ENCODE peak calls at places on chromosome 1, in ten cellular contexts. W, S, N, J, Q, A, O, Z, H and K are unnamed samples.

GRCh38 chr1:35532497-35533226 is 24.5 kb downstream of the KIAA0319L start:
- DNase-seq in W (no peak), S (no peak), N (no peak), J (no peak), Q (no peak), A (no peak), O (no peak), Z (no peak), H (no peak), K (no peak)

GRCh38 chr1:15326691-15327530 is 79.9 kb downstream of the FHAD1 start:
- DNase-seq in W (no peak), S (peak), N (no peak), J (no peak), Q (no peak), A (no peak), O (peak), Z (no peak), H (no peak), K (no peak)

GRCh38 chr1:82788660-82789059 is 987.9 kb downstream of the ADGRL2 start:
- DNase-seq in W (no peak), S (no peak), N (no peak), J (no peak), Q (no peak), A (no peak), O (no peak), Z (no peak), H (no peak), K (no peak)

GRCh38 chr1:238624786-238625185 is 734.1 kb upstream of the ZP4 start:
- DNase-seq in W (no peak), S (no peak), N (no peak), J (peak), Q (no peak), A (no peak), O (no peak), Z (no peak), H (no peak), K (no peak)

GRCh38 chr1:66450847-66451246 is 83.1 kb upstream of the SGIP1 start:
- DNase-seq in W (no peak), S (no peak), N (no peak), J (no peak), Q (no peak), A (no peak), O (no peak), Z (no peak), H (no peak), K (no peak)

GRCh38 chr1:59393211-59394180 is 96.6 kb downstream of the FGGY start:
- DNase-seq in W (peak), S (peak), N (no peak), J (peak), Q (peak), A (no peak), O (no peak), Z (peak), H (peak), K (peak)

GRCh38 chr1:37697090-37697489 is 4.8 kb downstream of the CDCA8 start:
- DNase-seq in W (no peak), S (no peak), N (no peak), J (no peak), Q (no peak), A (no peak), O (no peak), Z (no peak), H (no peak), K (no peak)

GRCh38 chr1:193325771-193326170 is 139.4 kb upstream of the B3GALT2 start:
- DNase-seq in W (no peak), S (no peak), N (no peak), J (peak), Q (no peak), A (no peak), O (no peak), Z (no peak), H (no peak), K (no peak)

GRCh38 chr1:31775170-31775569 is 11.0 kb upstream of the ADGRB2 start:
- DNase-seq in W (no peak), S (no peak), N (no peak), J (no peak), Q (no peak), A (no peak), O (no peak), Z (no peak), H (no peak), K (no peak)

GRCh38 chr1:115463347-115463746 is 125.3 kb upstream of the NGF start:
- DNase-seq in W (no peak), S (no peak), N (no peak), J (no peak), Q (peak), A (no peak), O (no peak), Z (no peak), H (no peak), K (no peak)

GRCh38 chr1:223009421-223009820 is 133.6 kb downstream of the TLR5 start:
- DNase-seq in W (no peak), S (no peak), N (no peak), J (no peak), Q (no peak), A (no peak), O (no peak), Z (no peak), H (no peak), K (no peak)

GRCh38 chr1:43969746-43970466 is at the start of gene DPH2:
- DNase-seq in W (peak), S (peak), N (peak), J (peak), Q (peak), A (peak), O (peak), Z (peak), H (peak), K (peak)
- TF ChIP-seq CTCF in W (no peak), S (peak), N (peak), J (no peak), Q (peak), A (no peak), O (no peak), Z (no peak), H (peak), K (peak)

DNA sequence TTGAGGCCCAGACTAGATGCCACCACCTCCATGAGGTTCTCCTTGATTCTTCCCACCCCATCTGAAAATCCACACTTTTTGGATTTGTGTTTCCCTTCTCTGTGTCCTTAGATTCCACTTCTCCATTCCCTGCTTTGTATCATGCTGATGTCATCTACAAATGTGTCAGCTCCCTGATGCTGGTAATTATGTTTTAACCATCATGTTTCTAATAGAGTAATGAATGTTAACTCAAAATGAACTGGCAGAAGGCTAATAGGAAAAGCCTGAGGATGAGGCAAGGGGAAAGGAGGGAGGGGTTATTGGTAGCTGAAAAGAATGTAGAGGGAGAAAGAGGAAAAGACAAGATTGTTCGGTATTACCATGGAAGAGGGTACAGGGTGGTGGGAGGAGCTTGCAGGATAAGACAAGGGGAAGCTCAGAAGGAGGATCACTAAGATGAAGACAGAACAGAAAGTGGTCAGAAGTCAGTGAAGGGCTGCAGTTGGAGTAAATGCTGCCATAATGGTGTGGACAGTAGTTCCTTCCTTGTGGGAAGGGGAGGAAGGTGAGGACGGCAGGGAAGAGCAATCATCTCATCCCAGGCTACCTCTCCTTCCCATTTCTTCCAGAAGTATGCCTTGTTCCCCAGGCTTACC is 150.9 kb downstream of the ZC3H11B start:
- DNase-seq in W (no peak), S (no peak), N (no peak), J (no peak), Q (no peak), A (no peak), O (no peak), Z (no peak), H (no peak), K (no peak)
- TF ChIP-seq POLR2A in W (no peak), S (no peak), N (no peak), J (no peak), Q (no peak), A (no peak), O (no peak), Z (no peak), H (no peak), K (no peak)

GRCh38 chr1:93740601-93741031 is 59.0 kb upstream of the BCAR3 start:
- DNase-seq in W (no peak), S (no peak), N (no peak), J (peak), Q (no peak), A (no peak), O (peak), Z (no peak), H (no peak), K (no peak)

GRCh38 chr1:93735722-93736121 is 54.1 kb upstream of the BCAR3 start:
- DNase-seq in W (no peak), S (no peak), N (no peak), J (peak), Q (no peak), A (no peak), O (no peak), Z (no peak), H (no peak), K (no peak)

GRCh38 chr1:93738926-93739325 is 57.3 kb upstream of the BCAR3 start:
- DNase-seq in W (no peak), S (no peak), N (no peak), J (no peak), Q (no peak), A (no peak), O (no peak), Z (no peak), H (no peak), K (no peak)

GRCh38 chr1:93740141-93740540 is 58.5 kb upstream of the BCAR3 start:
- DNase-seq in W (no peak), S (no peak), N (no peak), J (no peak), Q (no peak), A (no peak), O (no peak), Z (no peak), H (no peak), K (no peak)

GRCh38 chr1:93738075-93738622 is 56.5 kb upstream of the BCAR3 start:
- DNase-seq in W (no peak), S (no peak), N (no peak), J (peak), Q (no peak), A (peak), O (no peak), Z (no peak), H (no peak), K (no peak)
- TF ChIP-seq CTCF in W (no peak), S (no peak), N (no peak), J (no peak), Q (no peak), A (no peak), O (no peak), Z (no peak), H (no peak), K (no peak)

GRCh38 chr1:160521554-160521953 is 1.5 kb downstream of the SLAMF6 start:
- DNase-seq in W (no peak), S (no peak), N (no peak), J (no peak), Q (no peak), A (no peak), O (no peak), Z (no peak), H (no peak), K (no peak)

GRCh38 chr1:160520999-160521398 is 2.1 kb downstream of the SLAMF6 start:
- DNase-seq in W (no peak), S (no peak), N (no peak), J (no peak), Q (no peak), A (no peak), O (no peak), Z (no peak), H (no peak), K (no peak)

GRCh38 chr1:160522136-160522535 is 919 bp downstream of the SLAMF6 start:
- DNase-seq in W (no peak), S (no peak), N (no peak), J (no peak), Q (no peak), A (no peak), O (no peak), Z (no peak), H (no peak), K (no peak)

GRCh38 chr1:160520582-160520981 is 2.5 kb downstream of the SLAMF6 start:
- DNase-seq in W (no peak), S (no peak), N (no peak), J (no peak), Q (no peak), A (peak), O (no peak), Z (no peak), H (no peak), K (no peak)

GRCh38 chr1:160519542-160520435 is 3.3 kb downstream of the SLAMF6 start:
- DNase-seq in W (no peak), S (no peak), N (peak), J (no peak), Q (no peak), A (peak), O (no peak), Z (no peak), H (no peak), K (no peak)
- TF ChIP-seq POLR2A in W (no peak), S (no peak), N (no peak), J (no peak), Q (no peak), A (no peak), O (no peak), Z (no peak), H (no peak), K (no peak)

DNA sequence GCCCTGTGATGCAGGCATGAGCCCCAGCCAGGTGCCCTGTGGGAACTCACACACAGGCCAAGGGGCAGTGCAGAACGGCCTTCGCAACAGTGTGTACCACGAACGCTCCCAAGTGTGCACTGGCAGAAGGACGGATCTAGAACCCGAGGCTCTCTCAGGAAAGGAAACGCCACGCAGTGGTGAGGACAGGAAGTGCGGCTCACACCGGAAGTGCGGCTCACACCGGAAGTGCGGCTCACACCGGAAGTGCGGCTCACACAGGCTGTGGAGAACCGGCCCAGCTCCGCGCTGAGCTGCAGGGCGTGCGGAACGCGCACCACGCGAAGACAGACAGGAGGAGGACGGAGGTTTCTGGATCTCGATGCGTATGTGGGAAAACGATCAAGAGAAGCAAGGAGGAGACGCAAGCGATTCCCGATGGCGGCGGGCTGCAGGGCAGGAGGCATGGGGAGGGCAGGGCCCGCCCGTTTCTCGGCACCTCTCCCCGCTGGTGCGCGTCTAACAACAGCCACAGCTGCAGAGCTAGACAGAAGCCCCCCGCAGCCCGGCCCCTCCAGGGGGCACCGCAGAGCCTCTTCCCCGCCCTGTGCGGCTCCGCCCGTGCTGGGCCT is 35.9 kb upstream of the TMEM52 start:
- DNase-seq in W (no peak), S (no peak), N (no peak), J (no peak), Q (peak), A (no peak), O (peak), Z (no peak), H (no peak), K (no peak)
- TF ChIP-seq CTCF in W (no peak), S (no peak), N (peak), J (no peak), Q (peak), A (no peak), O (no peak), Z (no peak), H (no peak), K (no peak)

DNA sequence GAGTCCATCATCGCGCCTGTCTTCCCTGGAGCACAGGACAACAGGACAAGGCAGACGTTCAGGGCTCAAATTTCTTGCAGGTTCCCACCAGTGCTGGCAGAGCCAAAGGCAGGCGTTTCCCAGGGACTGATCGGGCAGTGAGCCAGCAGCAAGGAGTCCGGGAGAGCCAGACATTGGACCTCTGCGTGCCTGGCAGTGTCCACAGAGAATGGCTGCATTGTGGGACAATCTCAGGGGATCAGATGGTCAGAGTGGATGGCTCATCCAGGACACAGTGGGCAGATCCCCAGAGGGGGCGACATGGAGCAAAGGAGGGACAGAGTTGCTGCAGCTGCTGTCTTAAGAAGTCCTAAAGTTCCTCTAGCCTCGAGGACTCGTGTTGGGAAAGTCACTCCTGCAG is 4.6 kb downstream of the TMEM63A start:
- DNase-seq in W (peak), S (peak), N (no peak), J (peak), Q (peak), A (peak), O (peak), Z (peak), H (peak), K (peak)
- TF ChIP-seq POLR2A in W (no peak), S (no peak), N (no peak), J (no peak), Q (no peak), A (no peak), O (no peak), Z (no peak), H (no peak), K (no peak)

GRCh38 chr1:8409107-8409506 is 91.2 kb downstream of the SLC45A1 start:
- DNase-seq in W (no peak), S (no peak), N (no peak), J (peak), Q (no peak), A (peak), O (no peak), Z (no peak), H (no peak), K (no peak)
- TF ChIP-seq CTCF in W (no peak), S (no peak), N (peak), J (peak), Q (peak), A (peak), O (peak), Z (peak), H (peak), K (peak)

DNA sequence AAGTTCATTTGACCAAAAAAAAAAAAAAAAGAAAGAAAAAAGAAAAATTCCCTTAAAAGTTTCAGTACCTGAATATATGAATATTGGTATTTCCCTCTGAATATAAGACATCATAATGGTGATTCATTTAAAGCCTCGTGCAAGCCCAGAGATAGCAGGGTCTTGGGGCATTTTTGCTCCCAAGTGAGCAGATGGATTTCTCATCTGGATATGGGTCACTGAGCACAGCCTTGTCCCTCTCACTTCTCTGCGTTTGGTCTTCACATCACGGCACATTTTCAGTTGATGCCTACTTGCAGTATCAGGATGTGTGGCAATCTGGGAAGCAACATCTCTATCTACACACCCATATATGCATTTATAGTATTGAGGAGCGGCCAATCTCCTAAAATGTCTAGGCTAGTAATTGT is 12.7 kb downstream of the CD58 start:
- DNase-seq in W (no peak), S (no peak), N (no peak), J (no peak), Q (no peak), A (no peak), O (no peak), Z (no peak), H (no peak), K (no peak)
- TF ChIP-seq POLR2A in W (no peak), S (no peak), N (peak), J (no peak), Q (no peak), A (no peak), O (no peak), Z (no peak), H (no peak), K (no peak)

GRCh38 chr1:224851210-224851849 is 78.1 kb upstream of the DNAH14 start:
- DNase-seq in W (peak), S (peak), N (peak), J (peak), Q (peak), A (peak), O (no peak), Z (peak), H (no peak), K (peak)

GRCh38 chr1:224851850-224852261 is 77.6 kb upstream of the DNAH14 start:
- DNase-seq in W (no peak), S (no peak), N (no peak), J (no peak), Q (no peak), A (no peak), O (no peak), Z (no peak), H (no peak), K (no peak)

GRCh38 chr1:224850446-224850845 is 79.0 kb upstream of the DNAH14 start:
- DNase-seq in W (no peak), S (no peak), N (no peak), J (no peak), Q (no peak), A (no peak), O (no peak), Z (no peak), H (no peak), K (no peak)

GRCh38 chr1:224856973-224857372 is 72.5 kb upstream of the DNAH14 start:
- DNase-seq in W (no peak), S (no peak), N (no peak), J (no peak), Q (no peak), A (no peak), O (no peak), Z (no peak), H (no peak), K (no peak)

GRCh38 chr1:224852901-224853568 is 76.4 kb upstream of the DNAH14 start:
- DNase-seq in W (no peak), S (no peak), N (peak), J (peak), Q (no peak), A (peak), O (no peak), Z (no peak), H (no peak), K (no peak)
- TF ChIP-seq CTCF in W (no peak), S (peak), N (peak), J (peak), Q (peak), A (peak), O (peak), Z (peak), H (peak), K (peak)